ENCODE peak calls at places on chromosomes 12 and 14, in nine cellular contexts. T, C, I, R, W, P, U, L and G are unnamed samples.

GRCh38 chr14:89493877-89494634 is 77.0 kb upstream of the FOXN3 start:
- DNase-seq in T (no peak), P (no peak), U (no peak), W (no peak), I (no peak), L (no peak), R (no peak), C (no peak), G (no peak)

GRCh38 chr14:23351681-23352505 is 794 bp downstream of the SLC22A17 start:
- DNase-seq in P (no peak), L (no peak), U (no peak), I (no peak), W (peak), C (no peak), T (no peak), R (no peak), G (no peak)

GRCh38 chr12:81017792-81018191 is 60.1 kb upstream of the ACSS3 start:
- DNase-seq in W (no peak), L (no peak), R (no peak), T (no peak), I (no peak), C (no peak), P (no peak), U (no peak), G (no peak)

GRCh38 chr12:51994959-51995358 is 11.8 kb upstream of the TAMALIN start:
- DNase-seq in U (no peak), T (no peak), P (no peak), W (no peak), C (no peak), R (no peak), I (no peak), L (no peak), G (no peak)

GRCh38 chr12:40144023-40144422 is 38.1 kb upstream of the SLC2A13 start:
- DNase-seq in U (no peak), P (no peak), W (no peak), L (no peak), T (no peak), C (no peak), I (no peak), R (no peak), G (no peak)

GRCh38 chr12:25957898-25958253 is 606 bp upstream of the RASSF8 start:
- DNase-seq in R (peak), T (no peak), U (no peak), I (no peak), P (peak), L (peak), C (no peak), W (no peak), G (peak)

GRCh38 chr12:11408096-11408495 is 12.7 kb upstream of the PRB2 start:
- DNase-seq in C (no peak), L (no peak), T (no peak), U (no peak), R (no peak), I (no peak), P (no peak), W (no peak), G (no peak)

GRCh38 chr12:123787466-123787865 is 25.4 kb downstream of the DNAH10 start:
- DNase-seq in P (no peak), W (no peak), C (no peak), R (no peak), I (no peak), T (no peak), U (no peak), L (no peak), G (no peak)

GRCh38 chr12:132847363-132848356 is 19.0 kb upstream of the GOLGA3 start:
- DNase-seq in C (no peak), R (no peak), I (no peak), U (no peak), W (peak), L (no peak), P (no peak), T (no peak), G (no peak)

GRCh38 chr14:102462391-102462790 is 47.2 kb downstream of the ANKRD9 start:
- DNase-seq in P (no peak), T (no peak), W (no peak), I (no peak), C (no peak), U (no peak), L (no peak), R (peak), G (no peak)

GRCh38 chr14:32939254-32940065 is 781 bp downstream of the NPAS3 start:
- DNase-seq in I (peak), R (peak), W (peak), U (peak), T (no peak), P (peak), L (peak), C (no peak), G (peak)

GRCh38 chr14:94392510-94392935 is 4.1 kb upstream of the SERPINA1 start:
- DNase-seq in R (no peak), C (no peak), T (no peak), P (peak), U (peak), W (no peak), L (peak), I (peak), G (peak)

GRCh38 chr12:50087159-50087558 is 2.0 kb downstream of the SMARCD1 start:
- DNase-seq in P (no peak), U (no peak), I (no peak), R (no peak), W (no peak), T (no peak), L (no peak), C (no peak), G (no peak)

GRCh38 chr12:40971911-40972310 is 216.2 kb upstream of the PDZRN4 start:
- DNase-seq in U (no peak), W (no peak), L (no peak), C (no peak), T (no peak), R (no peak), I (no peak), P (no peak), G (peak)

GRCh38 chr12:41932470-41932991 is 212.1 kb downstream of the GXYLT1 start:
- DNase-seq in L (peak), C (peak), T (no peak), R (no peak), U (peak), W (peak), I (peak), P (peak), G (peak)

GRCh38 chr12:114853003-114853529 is 169.1 kb upstream of the TBX3 start:
- DNase-seq in W (no peak), L (no peak), T (no peak), P (no peak), C (no peak), U (no peak), I (no peak), R (peak), G (no peak)

GRCh38 chr12:128570191-128571065 is 253.3 kb downstream of the SLC15A4 start:
- DNase-seq in U (no peak), C (no peak), R (no peak), L (no peak), W (no peak), P (no peak), I (no peak), T (no peak), G (no peak)

GRCh38 chr14:99360774-99361595 is 89.0 kb upstream of the BCL11B start:
- DNase-seq in C (no peak), U (no peak), R (no peak), P (no peak), T (peak), L (peak), I (no peak), W (no peak), G (no peak)

GRCh38 chr14:73729556-73730265 is 15.5 kb upstream of the PNMA1 start:
- DNase-seq in U (no peak), T (no peak), P (no peak), L (no peak), R (no peak), C (no peak), I (no peak), W (peak), G (no peak)

GRCh38 chr12:96889273-96889933 is 17.7 kb upstream of the NEDD1 start:
- DNase-seq in P (no peak), R (peak), T (no peak), L (peak), C (no peak), U (no peak), I (no peak), W (no peak), G (peak)

GRCh38 chr14:93331375-93332031 is 1.3 kb downstream of the BTBD7 start:
- DNase-seq in R (no peak), P (no peak), I (peak), W (no peak), T (no peak), L (peak), U (no peak), C (no peak), G (no peak)

GRCh38 chr14:93329965-93330608 is 2.7 kb downstream of the BTBD7 start:
- DNase-seq in C (no peak), T (no peak), P (no peak), I (no peak), R (no peak), U (no peak), W (no peak), L (peak), G (no peak)

GRCh38 chr14:93332032-93332852 is 594 bp downstream of the BTBD7 start:
- DNase-seq in W (peak), P (peak), T (no peak), U (peak), C (no peak), I (peak), L (peak), R (peak), G (peak)

GRCh38 chr14:93328546-93328945 is 4.3 kb downstream of the BTBD7 start:
- DNase-seq in T (no peak), I (no peak), U (no peak), C (no peak), R (no peak), L (no peak), W (no peak), P (no peak), G (no peak)

GRCh38 chr14:93330609-93331000 is 2.2 kb downstream of the BTBD7 start:
- DNase-seq in T (no peak), W (no peak), L (peak), P (no peak), C (no peak), U (no peak), I (no peak), R (no peak), G (no peak)
- H3K4me3 ChIP-seq in T (no peak), W (peak), L (peak), P (no peak), C (no peak), U (no peak), I (no peak), R (no peak), G (no peak)

DNA sequence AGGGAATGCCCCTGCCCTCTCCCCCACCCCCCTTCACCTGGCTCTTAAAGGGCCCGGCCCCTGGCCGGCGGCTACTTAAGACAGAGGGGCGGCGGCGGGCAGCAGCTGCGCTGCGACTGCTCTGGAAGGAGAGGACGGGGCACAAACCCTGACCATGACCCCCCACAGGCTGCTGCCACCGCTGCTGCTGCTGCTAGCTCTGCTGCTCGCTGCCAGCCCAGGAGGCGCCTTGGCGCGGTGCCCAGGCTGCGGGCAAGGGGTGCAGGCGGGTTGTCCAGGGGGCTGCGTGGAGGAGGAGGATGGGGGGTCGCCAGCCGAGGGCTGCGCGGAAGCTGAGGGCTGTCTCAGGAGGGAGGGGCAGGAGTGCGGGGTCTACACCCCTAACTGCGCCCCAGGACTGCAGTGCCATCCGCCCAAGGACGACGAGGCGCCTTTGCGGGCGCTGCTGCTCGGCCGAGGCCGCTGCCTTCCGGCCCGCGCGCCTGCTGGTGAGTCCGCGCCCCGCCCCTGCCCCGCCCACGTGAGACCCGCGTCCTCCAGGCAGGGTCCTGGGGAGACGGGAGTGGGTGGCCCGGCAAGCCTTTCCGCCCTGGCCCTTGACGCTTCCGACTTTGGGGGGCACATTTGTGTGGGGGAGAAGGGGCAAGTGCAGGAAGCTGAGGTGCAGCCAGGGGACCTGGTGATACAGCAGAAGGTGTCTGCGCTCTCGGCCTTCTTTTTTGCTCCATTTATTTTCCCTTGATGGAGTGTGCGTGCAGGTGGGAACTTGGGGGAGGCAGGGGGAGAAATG is at the start of gene IGFBP6:
- DNase-seq in I (peak), P (no peak), W (peak), L (peak), R (peak), C (no peak), U (no peak), T (no peak), G (peak)
- TF ChIP-seq CTCF in I (no peak), P (no peak), W (peak), L (no peak), R (no peak), C (peak), U (no peak), T (no peak), G (no peak)

GRCh38 chr12:109092484-109093021 is 719 bp downstream of the ALKBH2 start:
- DNase-seq in P (no peak), T (no peak), U (no peak), I (no peak), R (no peak), C (no peak), L (no peak), W (peak), G (no peak)
- H3K4me3 ChIP-seq in P (peak), T (peak), U (peak), I (peak), R (peak), C (peak), L (peak), W (peak), G (peak)

DNA sequence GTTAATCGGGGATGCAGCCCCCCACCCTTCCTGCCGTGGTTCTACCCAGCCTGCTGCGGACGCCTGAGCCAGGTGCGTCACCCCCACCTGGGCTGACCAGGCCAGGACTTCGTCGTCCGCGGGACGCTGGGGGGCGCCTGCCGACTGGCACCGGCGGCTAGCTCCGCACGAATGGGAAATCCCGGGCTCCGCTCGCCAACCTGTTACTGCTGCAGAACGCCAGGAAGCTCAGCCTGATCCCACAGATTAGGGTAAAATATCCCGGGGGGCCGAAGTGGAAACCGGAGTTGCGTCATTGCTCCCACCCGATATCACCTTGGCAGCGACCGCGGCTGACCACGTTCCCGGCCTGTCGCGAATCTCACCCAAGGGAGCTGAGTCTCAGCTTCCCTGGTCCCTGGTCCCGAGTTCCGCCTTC is 528 bp upstream of the VDR start:
- DNase-seq in U (peak), P (no peak), W (peak), L (peak), T (no peak), C (no peak), I (peak), R (peak), G (no peak)
- TF ChIP-seq CTCF in U (peak), P (no peak), W (peak), L (peak), T (peak), C (peak), I (peak), R (no peak), G (peak)

DNA sequence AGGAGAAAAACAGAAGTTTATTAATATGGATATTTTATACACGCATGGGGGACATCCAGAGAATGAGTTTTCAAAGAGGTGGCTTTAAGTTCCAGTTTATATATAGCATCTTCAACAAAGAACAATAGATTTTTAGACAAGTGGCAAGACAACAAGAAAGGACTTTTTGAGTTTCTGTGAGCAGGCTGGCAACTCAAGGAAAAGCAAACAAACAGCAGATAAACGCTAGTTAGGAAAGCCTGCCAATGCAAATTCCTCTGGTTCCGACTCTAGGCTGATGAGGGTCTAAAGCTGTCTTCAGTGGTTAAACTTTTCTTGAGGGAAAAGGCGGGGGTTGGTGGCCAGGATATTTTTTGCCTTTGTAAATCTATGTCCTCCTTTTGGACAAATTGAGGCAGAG is 78.4 kb upstream of the EEA1 start:
- DNase-seq in R (no peak), U (no peak), T (no peak), C (no peak), P (no peak), L (no peak), I (no peak), W (no peak), G (no peak)
- H3K4me3 ChIP-seq in R (no peak), U (no peak), T (no peak), C (no peak), P (no peak), L (no peak), I (no peak), W (peak), G (no peak)

GRCh38 chr12:116675339-116676107 is 62.3 kb downstream of the SPRING1 start:
- DNase-seq in I (peak), U (no peak), W (no peak), P (no peak), T (no peak), C (no peak), R (no peak), L (no peak), G (no peak)

GRCh38 chr12:116674643-116675183 is 63.2 kb downstream of the SPRING1 start:
- DNase-seq in I (no peak), W (no peak), P (no peak), R (no peak), C (no peak), T (no peak), U (no peak), L (no peak), G (peak)

GRCh38 chr12:116672010-116672409 is 65.9 kb downstream of the SPRING1 start:
- DNase-seq in W (no peak), T (no peak), I (no peak), U (no peak), P (no peak), L (no peak), R (no peak), C (no peak), G (no peak)

GRCh38 chr12:116672842-116673516 is 64.9 kb downstream of the SPRING1 start:
- DNase-seq in R (no peak), L (no peak), T (no peak), C (no peak), U (no peak), W (no peak), P (no peak), I (no peak), G (no peak)

GRCh38 chr12:116673713-116674112 is 64.2 kb downstream of the SPRING1 start:
- DNase-seq in U (no peak), R (no peak), C (no peak), T (peak), I (no peak), P (no peak), L (peak), W (peak), G (no peak)
- TF ChIP-seq CTCF in U (no peak), R (no peak), C (no peak), T (peak), I (no peak), P (no peak), L (peak), W (peak), G (peak)

GRCh38 chr12:95551913-95552516 is 739 bp upstream of the USP44 start:
- DNase-seq in L (no peak), I (no peak), W (no peak), R (no peak), T (no peak), C (no peak), U (no peak), P (no peak), G (no peak)
- H3K4me3 ChIP-seq in L (no peak), I (no peak), W (no peak), R (no peak), T (no peak), C (no peak), U (no peak), P (no peak), G (no peak)

GRCh38 chr12:100737168-100737567 is 57.4 kb upstream of the ANO4 start:
- DNase-seq in R (no peak), I (no peak), W (peak), U (no peak), T (no peak), C (no peak), L (no peak), P (no peak), G (peak)

GRCh38 chr12:100738086-100738485 is 56.5 kb upstream of the ANO4 start:
- DNase-seq in W (no peak), C (no peak), I (no peak), T (no peak), P (no peak), R (no peak), L (no peak), U (no peak), G (no peak)

DNA sequence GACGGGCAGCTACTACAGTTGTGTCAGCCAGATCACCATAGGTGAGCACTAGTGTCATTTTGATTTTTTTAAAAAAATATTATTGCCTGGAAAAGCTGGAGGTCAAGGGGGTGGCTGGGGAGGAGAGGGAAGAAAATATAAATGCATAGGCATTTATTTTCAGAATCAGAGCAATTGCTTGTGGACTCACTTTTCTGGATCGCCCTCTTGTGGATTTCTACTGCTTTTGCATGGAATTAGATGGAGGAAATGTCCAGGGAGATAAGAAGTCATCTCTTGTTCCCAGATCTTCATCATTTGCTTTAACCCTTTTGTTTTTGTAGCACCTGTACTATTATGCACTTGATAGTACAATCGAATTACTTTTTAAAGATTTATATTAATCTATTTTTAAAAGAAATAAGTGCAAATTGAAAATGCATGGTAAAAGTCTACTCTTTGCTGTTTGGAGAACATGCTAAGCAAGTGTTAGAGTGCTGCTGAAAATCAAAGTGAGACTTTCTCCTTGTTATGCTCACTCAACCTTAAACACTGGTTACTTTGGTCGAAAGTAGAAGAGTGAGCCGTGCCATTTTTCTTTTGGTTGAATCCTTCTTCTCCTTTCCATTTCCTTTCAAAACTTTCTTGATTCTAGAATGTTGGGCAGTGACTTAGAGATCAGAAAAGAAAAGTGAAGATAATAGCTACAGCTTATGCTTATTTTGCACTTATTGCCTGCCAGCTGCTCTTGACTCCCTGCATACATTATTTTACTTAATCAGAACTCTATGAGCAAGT is 60.6 kb upstream of the ANO4 start:
- DNase-seq in U (no peak), W (no peak), L (peak), R (no peak), P (no peak), T (peak), C (no peak), I (no peak), G (peak)
- TF ChIP-seq CTCF in U (peak), W (peak), L (peak), R (peak), P (no peak), T (peak), C (no peak), I (peak), G (peak)

GRCh38 chr14:70645892-70646291 is 4.2 kb downstream of the TTC9 start:
- DNase-seq in I (no peak), C (no peak), T (no peak), R (no peak), U (no peak), L (no peak), W (no peak), P (no peak), G (no peak)

GRCh38 chr14:70646705-70647104 is 5.0 kb downstream of the TTC9 start:
- DNase-seq in W (no peak), L (no peak), C (no peak), I (no peak), R (no peak), P (no peak), U (no peak), T (no peak), G (no peak)

GRCh38 chr14:70641548-70642312 is at the start of gene TTC9:
- DNase-seq in L (peak), R (no peak), I (peak), W (peak), U (no peak), C (no peak), P (no peak), T (no peak), G (no peak)

GRCh38 chr14:70642313-70643235 is 858 bp downstream of the TTC9 start:
- DNase-seq in L (no peak), R (no peak), U (no peak), T (no peak), C (no peak), P (no peak), I (no peak), W (peak), G (no peak)

GRCh38 chr14:70644016-70644415 is 2.3 kb downstream of the TTC9 start:
- DNase-seq in L (no peak), R (no peak), P (no peak), I (no peak), T (no peak), C (no peak), U (no peak), W (no peak), G (no peak)
- H3K4me3 ChIP-seq in L (no peak), R (no peak), P (no peak), I (no peak), T (no peak), C (peak), U (no peak), W (peak), G (no peak)